ENCODE peak calls at places on chromosomes 12 and 14, in six cellular contexts. B is brain microvascular endothelial cell, N is breast epithelium, H is PC-3, E is heart right ventricle, G is uterus. C is an unnamed sample.

GRCh38 chr14:29810657-29811056 is 117.0 kb downstream of the PRKD1 start:
- DNase-seq in B (no peak), N (no peak), H (peak; percentile 22), E (peak; percentile 14), G (no peak), C (no peak)

GRCh38 chr12:106084048-106084671 is 54.6 kb downstream of the NUAK1 start:
- DNase-seq in B (peak; percentile 91), N (no peak), H (peak; percentile 62), E (no peak), G (no peak), C (no peak)

GRCh38 chr14:32400480-32400879 is 71.4 kb downstream of the AKAP6 start:
- DNase-seq in B (no peak), N (no peak), H (peak; percentile 61), E (no peak), G (no peak), C (no peak)

GRCh38 chr12:12704593-12705230 is 8.7 kb upstream of the GPR19 start:
- DNase-seq in B (peak; percentile 81), N (peak; percentile 67), H (peak; percentile 89), E (peak; percentile 63), G (peak; percentile 56), C (peak; percentile 90)

GRCh38 chr12:96882862-96883261 is 24.2 kb upstream of the NEDD1 start:
- DNase-seq in B (peak; percentile 87), N (no peak), H (peak; percentile 76), E (no peak), G (no peak), C (peak; percentile 64)

GRCh38 chr14:32329146-32329545 is at the start of gene AKAP6:
- DNase-seq in B (no peak), N (no peak), H (no peak), E (no peak), G (no peak), C (no peak)

GRCh38 chr14:52906141-52906601 is 44.7 kb downstream of the FERMT2 start:
- DNase-seq in B (peak; percentile 66), N (no peak), H (peak; percentile 94), E (no peak), G (no peak), C (peak; percentile 67)

GRCh38 chr12:54680374-54680773 is 32.2 kb upstream of the DCD start:
- DNase-seq in B (peak; percentile 27), N (no peak), H (peak; percentile 54), E (no peak), G (no peak), C (no peak)

GRCh38 chr12:80861636-80862378 is 75.9 kb downstream of the LIN7A start:
- DNase-seq in B (no peak), N (no peak), H (no peak), E (no peak), G (no peak), C (peak; percentile 8)

GRCh38 chr12:49880756-49881390 is 22.8 kb downstream of the FAIM2 start:
- DNase-seq in B (no peak), N (no peak), H (no peak), E (no peak), G (peak; percentile 6), C (no peak)

GRCh38 chr14:30861200-30861599 is 13.2 kb upstream of the COCH start:
- DNase-seq in B (no peak), N (no peak), H (no peak), E (no peak), G (no peak), C (no peak)

GRCh38 chr14:29865299-29865698 is 62.3 kb downstream of the PRKD1 start:
- DNase-seq in B (no peak), N (no peak), H (no peak), E (no peak), G (no peak), C (no peak)

GRCh38 chr12:87866602-87867292 is 162.5 kb downstream of the C12orf50 start:
- DNase-seq in B (no peak), N (no peak), H (peak; percentile 55), E (no peak), G (no peak), C (no peak)

GRCh38 chr12:62640910-62641448 is 174.4 kb downstream of the MON2 start:
- DNase-seq in B (peak; percentile 75), N (no peak), H (peak; percentile 27), E (no peak), G (no peak), C (no peak)

GRCh38 chr12:108804361-108804949 is 52.9 kb downstream of the SSH1 start:
- DNase-seq in B (peak; percentile 77), N (no peak), H (no peak), E (peak; percentile 66), G (peak; percentile 83), C (peak; percentile 93)

GRCh38 chr12:88553941-88554658 is 26.2 kb downstream of the KITLG start:
- DNase-seq in B (peak; percentile 53), N (peak; percentile 54), H (peak; percentile 92), E (no peak), G (no peak), C (no peak)

GRCh38 chr14:78959674-78960264 is 789.6 kb downstream of the NRXN3 start:
- DNase-seq in B (peak; percentile 83), N (peak; percentile 37), H (peak; percentile 78), E (peak; percentile 62), G (peak; percentile 74), C (peak; percentile 51)

GRCh38 chr12:76290963-76291859 is 57.0 kb downstream of the BBS10 start:
- DNase-seq in B (no peak), N (no peak), H (no peak), E (no peak), G (no peak), C (no peak)

GRCh38 chr12:105672576-105672975 is 342.1 kb downstream of the C12orf75 start:
- DNase-seq in B (no peak), N (peak; percentile 18), H (no peak), E (peak; percentile 84), G (peak; percentile 50), C (no peak)

GRCh38 chr14:56660677-56661389 is 81.2 kb downstream of the TMEM260 start:
- DNase-seq in B (no peak), N (no peak), H (no peak), E (no peak), G (no peak), C (no peak)

GRCh38 chr14:40368314-40368713 is 936.1 kb upstream of the FBXO33 start:
- DNase-seq in B (no peak), N (no peak), H (peak; percentile 87), E (no peak), G (no peak), C (no peak)

GRCh38 chr12:34218193-34219045 is 196.1 kb downstream of the ALG10 start:
- DNase-seq in B (peak; percentile 48), N (peak; percentile 53), H (peak; percentile 89), E (peak; percentile 72), G (peak; percentile 61), C (no peak)
- H3K4me3 ChIP-seq in B (no peak overlapping the region), N (peak overlapping the region; percentile 45), H (peak overlapping the region; percentile 87), E (peak overlapping the region; percentile 46), G (peak overlapping the region; percentile 42), C (no peak overlapping the region)

GRCh38 chr12:113586461-113586860 is 114.8 kb upstream of the LHX5 start:
- DNase-seq in B (no peak), N (no peak), H (peak; percentile 22), E (no peak), G (no peak), C (no peak)

GRCh38 chr12:113582521-113583218 is 111.0 kb upstream of the LHX5 start:
- DNase-seq in B (no peak), N (no peak), H (peak; percentile 27), E (no peak), G (no peak), C (no peak)

GRCh38 chr12:113577464-113578121 is 105.9 kb upstream of the LHX5 start:
- DNase-seq in B (no peak), N (no peak), H (no peak), E (no peak), G (no peak), C (no peak)

GRCh38 chr12:113580437-113580836 is 108.8 kb upstream of the LHX5 start:
- DNase-seq in B (no peak), N (no peak), H (no peak), E (no peak), G (no peak), C (no peak)

GRCh38 chr12:113581342-113581741 is 109.7 kb upstream of the LHX5 start:
- DNase-seq in B (no peak), N (no peak), H (no peak), E (no peak), G (no peak), C (no peak)
- H3K27me3 ChIP-seq in B (no peaks in the 10 kb centered on the region), N (peaks cover 51% of the 10 kb centered on the region), H (peaks cover 30% of the 10 kb centered on the region), E (peaks cover 12% of the 10 kb centered on the region), G (no peaks in the 10 kb centered on the region), C (no peaks in the 10 kb centered on the region)

DNA sequence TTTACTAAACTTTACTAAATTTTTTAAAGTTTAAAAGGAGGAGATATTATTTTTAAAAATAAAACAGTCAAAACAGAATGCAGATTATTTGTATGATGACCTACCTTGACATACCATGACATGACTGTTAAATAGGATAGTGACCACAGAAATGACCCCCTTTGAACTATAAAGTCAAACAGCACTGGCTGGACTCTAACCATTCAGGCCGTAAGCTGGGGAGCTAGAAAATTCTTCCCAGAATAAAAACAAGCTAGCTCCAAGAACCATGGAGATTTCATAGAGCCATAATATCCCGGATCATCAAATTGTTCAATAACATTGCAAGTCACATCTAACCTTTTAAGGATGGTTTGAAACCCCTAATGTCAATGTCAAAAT is 50.3 kb downstream of the RPS6KA5 start:
- DNase-seq in B (no peak), N (no peak), H (no peak), E (no peak), G (no peak), C (no peak)
- H3K27ac ChIP-seq in B (no peak overlapping the region), N (no peak overlapping the region), H (no peak overlapping the region), E (no peak overlapping the region), G (no peak overlapping the region), C (no peak overlapping the region)

GRCh38 chr12:102696045-102696444 is 215.7 kb upstream of the IGF1 start:
- DNase-seq in B (no peak), N (no peak), H (no peak), E (no peak), G (no peak), C (no peak)

GRCh38 chr12:102689701-102690100 is 209.3 kb upstream of the IGF1 start:
- DNase-seq in B (no peak), N (no peak), H (no peak), E (no peak), G (no peak), C (no peak)

GRCh38 chr12:102690267-102690666 is 209.9 kb upstream of the IGF1 start:
- DNase-seq in B (no peak), N (no peak), H (no peak), E (no peak), G (no peak), C (no peak)

GRCh38 chr12:102694913-102695312 is 214.6 kb upstream of the IGF1 start:
- DNase-seq in B (no peak), N (no peak), H (no peak), E (no peak), G (no peak), C (no peak)

DNA sequence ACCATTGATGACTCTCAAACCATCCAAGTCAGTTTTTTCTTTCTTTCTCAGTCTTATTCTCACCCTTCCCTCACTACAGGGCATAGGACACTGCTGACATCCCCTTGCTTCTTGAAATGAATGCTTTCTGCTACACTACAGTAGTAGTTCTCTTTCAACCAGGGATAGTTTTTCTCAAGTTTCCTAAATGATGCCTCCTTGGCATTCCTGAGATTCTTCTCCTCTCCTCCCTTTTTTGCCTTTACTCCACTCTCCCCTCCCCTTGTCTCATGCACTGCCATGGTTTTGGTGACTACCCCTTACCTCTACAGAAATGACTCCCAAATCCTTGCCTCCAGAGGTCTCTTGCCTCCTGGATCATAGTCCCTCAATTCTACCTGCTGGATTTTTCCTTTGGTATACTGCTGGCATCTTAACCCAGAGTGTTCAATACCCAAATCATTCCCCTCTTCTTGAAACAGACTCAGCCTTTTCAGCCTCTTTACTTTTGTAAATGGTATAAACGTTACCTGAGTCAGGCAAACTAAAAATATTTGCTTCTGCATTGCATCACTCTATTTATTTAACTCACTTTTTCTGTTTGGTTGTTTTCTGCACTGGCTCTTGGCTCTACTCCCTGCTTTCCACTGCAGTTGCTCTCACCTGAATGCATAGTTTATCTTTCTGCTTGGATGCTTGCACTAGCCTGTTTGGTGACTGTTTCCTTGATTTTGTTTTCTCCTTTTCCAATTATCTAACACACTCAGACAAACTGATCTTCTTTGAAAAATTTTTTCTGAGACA is 211.6 kb upstream of the IGF1 start:
- DNase-seq in B (no peak), N (no peak), H (no peak), E (no peak), G (no peak), C (no peak)
- H3K4me3 ChIP-seq in B (no peak overlapping the region), N (no peak overlapping the region), H (no peak overlapping the region), E (no peak overlapping the region), G (no peak overlapping the region), C (no peak overlapping the region)

C was measured in AG04450.